ENCODE peak calls at places on chromosomes 11 and 22, in seven cellular contexts. Q, W, Y, G, C, S and T are unnamed samples.

GRCh38 chr11:61972796-61973602 is 5.6 kb upstream of the FTH1 start:
- DNase-seq in Y (no peak), C (peak), G (no peak), S (no peak), W (no peak), Q (no peak), T (no peak)

GRCh38 chr22:40043086-40043485 is 48.3 kb downstream of the FAM83F start:
- DNase-seq in C (no peak), Y (no peak), G (peak), Q (no peak), S (no peak), W (no peak), T (peak)

GRCh38 chr11:82546556-82547162 is 187.0 kb downstream of the FAM181B start:
- DNase-seq in Y (no peak), C (no peak), Q (no peak), W (no peak), G (no peak), S (no peak), T (no peak)

GRCh38 chr11:68936676-68937620 is 33.3 kb downstream of the IGHMBP2 start:
- DNase-seq in Y (no peak), G (no peak), C (no peak), S (no peak), W (no peak), Q (no peak), T (no peak)

GRCh38 chr11:124753207-124753606 is 1.2 kb upstream of the VSIG2 start:
- DNase-seq in G (no peak), Y (peak), W (no peak), C (no peak), Q (no peak), S (no peak), T (no peak)

GRCh38 chr22:21672107-21672629 is 6.4 kb downstream of the PPIL2 start:
- DNase-seq in G (no peak), C (no peak), S (no peak), Q (no peak), Y (no peak), W (no peak), T (no peak)

GRCh38 chr11:115506909-115507649 is 2.9 kb upstream of the CADM1 start:
- DNase-seq in C (no peak), Y (no peak), Q (no peak), W (no peak), G (no peak), S (no peak), T (peak)

GRCh38 chr11:17813391-17814059 is 78.9 kb downstream of the KCNC1 start:
- DNase-seq in W (no peak), S (no peak), C (no peak), Y (no peak), Q (no peak), G (peak), T (peak)

GRCh38 chr22:42747701-42748513 is 27.2 kb upstream of the A4GALT start:
- DNase-seq in Q (no peak), G (peak), Y (no peak), W (no peak), C (peak), S (no peak), T (peak)

GRCh38 chr11:11946180-11946579 is 62.2 kb downstream of the DKK3 start:
- DNase-seq in C (peak), G (peak), S (no peak), W (no peak), Q (no peak), Y (no peak), T (peak)

GRCh38 chr11:111978028-111978771 is 41.1 kb downstream of the DIXDC1 start:
- DNase-seq in Q (no peak), C (peak), S (no peak), Y (no peak), W (no peak), G (peak), T (peak)

GRCh38 chr11:28836285-28837081 is 728.3 kb downstream of the METTL15 start:
- DNase-seq in G (peak), C (peak), Y (no peak), W (no peak), S (no peak), Q (no peak), T (peak)

GRCh38 chr22:32531955-32532818 is 57.6 kb downstream of the FBXO7 start:
- DNase-seq in S (no peak), W (peak), C (peak), Y (no peak), Q (no peak), G (peak), T (peak)

GRCh38 chr11:67503119-67504022 is 1.8 kb downstream of the PITPNM1 start:
- DNase-seq in Y (no peak), C (no peak), S (no peak), W (no peak), Q (no peak), G (no peak), T (no peak)

GRCh38 chr11:134835561-134835960 is 423.5 kb upstream of the B3GAT1 start:
- DNase-seq in W (no peak), G (no peak), S (no peak), C (no peak), Q (no peak), Y (no peak), T (no peak)

GRCh38 chr11:1573847-1574255 is 1.8 kb upstream of the DUSP8 start:
- DNase-seq in G (no peak), Y (no peak), S (no peak), C (no peak), W (no peak), Q (no peak), T (no peak)

GRCh38 chr11:72334651-72335050 is 90.7 kb upstream of the PHOX2A start:
- DNase-seq in C (no peak), Y (no peak), S (no peak), Q (no peak), G (no peak), W (no peak), T (no peak)

GRCh38 chr11:2768471-2769408 is 68.9 kb upstream of the KCNQ1OT1 start:
- DNase-seq in S (peak), G (peak), C (peak), Q (no peak), W (peak), Y (no peak), T (peak)

GRCh38 chr11:120061761-120062560 is 76.0 kb downstream of the TRIM29 start:
- DNase-seq in Y (no peak), S (no peak), W (no peak), Q (no peak), G (peak), C (no peak), T (peak)

GRCh38 chr11:60821827-60822599 is 19.9 kb upstream of the CCDC86 start:
- DNase-seq in S (no peak), W (no peak), Y (no peak), G (no peak), C (no peak), Q (no peak), T (no peak)

GRCh38 chr22:50303848-50304527 is 3.5 kb downstream of the PLXNB2 start:
- DNase-seq in C (no peak), G (no peak), W (no peak), S (no peak), Q (no peak), Y (peak), T (no peak)

GRCh38 chr11:65355013-65355775 is 643 bp downstream of the TIGD3 start:
- DNase-seq in W (no peak), C (no peak), G (no peak), Q (no peak), S (no peak), Y (peak), T (no peak)